ENCODE peak calls at places on chromosome 22, in five cellular contexts. I is activated CD4-positive, alpha-beta T cell treated with anti-CD3 and anti-CD28 coated beads, Interleukin-2, amount 50 U/mL, for 4 hours; W is fibroblast of mammary gland; Y is RWPE1; R is ovary. L is an unnamed sample.

GRCh38 chr22:39204216-39204615 is 40.6 kb downstream of the PDGFB start:
- DNase-seq in Y (no peak), I (no peak), W (no peak), R (no peak), L (no peak)

GRCh38 chr22:41636467-41636866 is 15.4 kb downstream of the XRCC6 start:
- DNase-seq in R (no peak), Y (no peak), W (peak), I (no peak), L (no peak)

GRCh38 chr22:44550666-44551491 is 52.8 kb upstream of the RTL6 start:
- DNase-seq in W (peak), Y (peak), I (no peak), R (peak), L (no peak)

GRCh38 chr22:49959782-49960158 is 802 bp upstream of the PIM3 start:
- DNase-seq in I (no peak), Y (peak), W (peak), R (peak), L (no peak)

GRCh38 chr22:45262931-45263789 is 21.6 kb upstream of the UPK3A start:
- DNase-seq in W (peak), Y (no peak), I (no peak), R (no peak), L (no peak)

GRCh38 chr22:49705631-49706352 is 121.9 kb downstream of the BRD1 start:
- DNase-seq in W (no peak), R (no peak), I (no peak), Y (no peak), L (no peak)

GRCh38 chr22:23418159-23418788 is 161.8 kb downstream of the IGLL1 start:
- DNase-seq in R (no peak), Y (no peak), I (no peak), W (no peak), L (no peak)

GRCh38 chr22:45917700-45918454 is 59.1 kb downstream of the WNT7B start:
- DNase-seq in R (no peak), W (no peak), I (no peak), Y (no peak), L (no peak)

GRCh38 chr22:26656896-26657851 is at the start of gene MIAT:
- DNase-seq in W (no peak), I (peak), R (no peak), Y (no peak), L (no peak)

GRCh38 chr22:31844941-31845340 is 91.1 kb downstream of the DEPDC5 start:
- DNase-seq in R (no peak), W (no peak), Y (no peak), I (no peak), L (no peak)

GRCh38 chr22:43470218-43470617 is 58.4 kb downstream of the MPPED1 start:
- DNase-seq in W (no peak), I (no peak), R (no peak), Y (no peak), L (no peak)

GRCh38 chr22:49873228-49873940 is 19.7 kb downstream of the ZBED4 start:
- DNase-seq in Y (no peak), R (no peak), W (no peak), I (no peak), L (no peak)

GRCh38 chr22:28051787-28052356 is 132.8 kb upstream of the PITPNB start:
- DNase-seq in Y (peak), I (no peak), R (peak), W (peak), L (no peak)

GRCh38 chr22:23915230-23915754 is 21.1 kb downstream of the MIF start:
- DNase-seq in W (no peak), R (no peak), I (no peak), Y (no peak), L (no peak)

GRCh38 chr22:46082633-46083032 is 67.7 kb upstream of the PPARA start:
- DNase-seq in W (no peak), I (no peak), Y (no peak), R (peak), L (no peak)